ENCODE peak calls at places on chromosome 1, in five cellular contexts. One of them, this sample, is unnamed.

GRCh38 chr1:1320666-1321448 is 3.6 kb downstream of the INTS11 start:
- DNase-seq in brain microvascular endothelial cell: no peak
- DNase-seq in activated T-helper 1 cell treated with anti-CD3 and anti-CD28 coated beads, Interleukin-12 subunit alpha, Interleukin-12 subunit beta, Interleukin-2, Interleukin-4 antibody, amounts not matched to agents 30 ng/mL and 10 ng/mL and 1 ng/mL, durations not matched to agents 14 hours and 24 hours and 36 hours: no peak
- DNase-seq in NCI-H748 treated with DMSO at 0.1 percent for 48 hours: no peak
- DNase-seq in left colon: no peak
- DNase-seq in this sample: no peak

GRCh38 chr1:212652609-212653008 is 44.0 kb downstream of the ATF3 start:
- DNase-seq in brain microvascular endothelial cell: no peak
- DNase-seq in activated T-helper 1 cell treated with anti-CD3 and anti-CD28 coated beads, Interleukin-12 subunit alpha, Interleukin-12 subunit beta, Interleukin-2, Interleukin-4 antibody, amounts not matched to agents 30 ng/mL and 10 ng/mL and 1 ng/mL, durations not matched to agents 14 hours and 24 hours and 36 hours: no peak
- DNase-seq in NCI-H748 treated with DMSO at 0.1 percent for 48 hours: no peak
- DNase-seq in left colon: no peak
- DNase-seq in this sample: no peak

GRCh38 chr1:36769886-36770830 is 264.2 kb downstream of the GRIK3 start:
- DNase-seq in left colon: no peak
- DNase-seq in brain microvascular endothelial cell: no peak
- DNase-seq in activated T-helper 1 cell treated with anti-CD3 and anti-CD28 coated beads, Interleukin-12 subunit alpha, Interleukin-12 subunit beta, Interleukin-2, Interleukin-4 antibody, amounts not matched to agents 30 ng/mL and 10 ng/mL and 1 ng/mL, durations not matched to agents 14 hours and 24 hours and 36 hours: no peak
- DNase-seq in NCI-H748 treated with DMSO at 0.1 percent for 48 hours: no peak
- DNase-seq in this sample: no peak

GRCh38 chr1:242017580-242018233 is 18.8 kb upstream of the MAP1LC3C start:
- DNase-seq in brain microvascular endothelial cell: peak; percentile 21
- DNase-seq in left colon: peak; percentile 34
- DNase-seq in NCI-H748 treated with DMSO at 0.1 percent for 48 hours: peak; percentile 32
- DNase-seq in activated T-helper 1 cell treated with anti-CD3 and anti-CD28 coated beads, Interleukin-12 subunit alpha, Interleukin-12 subunit beta, Interleukin-2, Interleukin-4 antibody, amounts not matched to agents 30 ng/mL and 10 ng/mL and 1 ng/mL, durations not matched to agents 14 hours and 24 hours and 36 hours: no peak
- DNase-seq in this sample: peak; percentile 49

GRCh38 chr1:107273515-107273914 is 132.7 kb downstream of the NTNG1 start:
- DNase-seq in NCI-H748 treated with DMSO at 0.1 percent for 48 hours: no peak
- DNase-seq in brain microvascular endothelial cell: no peak
- DNase-seq in left colon: no peak
- DNase-seq in activated T-helper 1 cell treated with anti-CD3 and anti-CD28 coated beads, Interleukin-12 subunit alpha, Interleukin-12 subunit beta, Interleukin-2, Interleukin-4 antibody, amounts not matched to agents 30 ng/mL and 10 ng/mL and 1 ng/mL, durations not matched to agents 14 hours and 24 hours and 36 hours: no peak
- DNase-seq in this sample: no peak

GRCh38 chr1:221335161-221336101 is 406.5 kb downstream of the DUSP10 start:
- DNase-seq in NCI-H748 treated with DMSO at 0.1 percent for 48 hours: no peak
- DNase-seq in brain microvascular endothelial cell: peak; percentile 25
- DNase-seq in activated T-helper 1 cell treated with anti-CD3 and anti-CD28 coated beads, Interleukin-12 subunit alpha, Interleukin-12 subunit beta, Interleukin-2, Interleukin-4 antibody, amounts not matched to agents 30 ng/mL and 10 ng/mL and 1 ng/mL, durations not matched to agents 14 hours and 24 hours and 36 hours: no peak
- DNase-seq in left colon: peak; percentile 9
- DNase-seq in this sample: no peak

GRCh38 chr1:228076796-228077430 is 5.6 kb upstream of the ARF1 start:
- DNase-seq in NCI-H748 treated with DMSO at 0.1 percent for 48 hours: no peak
- DNase-seq in brain microvascular endothelial cell: no peak
- DNase-seq in left colon: no peak
- DNase-seq in activated T-helper 1 cell treated with anti-CD3 and anti-CD28 coated beads, Interleukin-12 subunit alpha, Interleukin-12 subunit beta, Interleukin-2, Interleukin-4 antibody, amounts not matched to agents 30 ng/mL and 10 ng/mL and 1 ng/mL, durations not matched to agents 14 hours and 24 hours and 36 hours: no peak
- DNase-seq in this sample: no peak

GRCh38 chr1:9084883-9085282 is 15.4 kb upstream of the SLC2A5 start:
- DNase-seq in left colon: peak; percentile 26
- DNase-seq in activated T-helper 1 cell treated with anti-CD3 and anti-CD28 coated beads, Interleukin-12 subunit alpha, Interleukin-12 subunit beta, Interleukin-2, Interleukin-4 antibody, amounts not matched to agents 30 ng/mL and 10 ng/mL and 1 ng/mL, durations not matched to agents 14 hours and 24 hours and 36 hours: no peak
- DNase-seq in NCI-H748 treated with DMSO at 0.1 percent for 48 hours: no peak
- DNase-seq in brain microvascular endothelial cell: peak; percentile 9
- DNase-seq in this sample: no peak

GRCh38 chr1:62356257-62356835 is 37.1 kb upstream of the KANK4 start:
- DNase-seq in activated T-helper 1 cell treated with anti-CD3 and anti-CD28 coated beads, Interleukin-12 subunit alpha, Interleukin-12 subunit beta, Interleukin-2, Interleukin-4 antibody, amounts not matched to agents 30 ng/mL and 10 ng/mL and 1 ng/mL, durations not matched to agents 14 hours and 24 hours and 36 hours: no peak
- DNase-seq in NCI-H748 treated with DMSO at 0.1 percent for 48 hours: no peak
- DNase-seq in left colon: no peak
- DNase-seq in brain microvascular endothelial cell: peak; percentile 90
- DNase-seq in this sample: no peak

GRCh38 chr1:8723010-8723409 is 94.4 kb downstream of the RERE start:
- DNase-seq in activated T-helper 1 cell treated with anti-CD3 and anti-CD28 coated beads, Interleukin-12 subunit alpha, Interleukin-12 subunit beta, Interleukin-2, Interleukin-4 antibody, amounts not matched to agents 30 ng/mL and 10 ng/mL and 1 ng/mL, durations not matched to agents 14 hours and 24 hours and 36 hours: no peak
- DNase-seq in left colon: no peak
- DNase-seq in NCI-H748 treated with DMSO at 0.1 percent for 48 hours: no peak
- DNase-seq in brain microvascular endothelial cell: no peak
- DNase-seq in this sample: no peak

GRCh38 chr1:178973671-178974091 is 52.0 kb upstream of the FAM20B start:
- DNase-seq in brain microvascular endothelial cell: no peak
- DNase-seq in NCI-H748 treated with DMSO at 0.1 percent for 48 hours: no peak
- DNase-seq in left colon: no peak
- DNase-seq in activated T-helper 1 cell treated with anti-CD3 and anti-CD28 coated beads, Interleukin-12 subunit alpha, Interleukin-12 subunit beta, Interleukin-2, Interleukin-4 antibody, amounts not matched to agents 30 ng/mL and 10 ng/mL and 1 ng/mL, durations not matched to agents 14 hours and 24 hours and 36 hours: no peak
- DNase-seq in this sample: no peak

GRCh38 chr1:19786988-19787423 is 12.7 kb downstream of the TMCO4 start:
- DNase-seq in activated T-helper 1 cell treated with anti-CD3 and anti-CD28 coated beads, Interleukin-12 subunit alpha, Interleukin-12 subunit beta, Interleukin-2, Interleukin-4 antibody, amounts not matched to agents 30 ng/mL and 10 ng/mL and 1 ng/mL, durations not matched to agents 14 hours and 24 hours and 36 hours: no peak
- DNase-seq in left colon: peak; percentile 36
- DNase-seq in brain microvascular endothelial cell: no peak
- DNase-seq in NCI-H748 treated with DMSO at 0.1 percent for 48 hours: no peak
- DNase-seq in this sample: peak; percentile 65

GRCh38 chr1:201542166-201543045 is 3.5 kb downstream of the NAV1 start:
- DNase-seq in activated T-helper 1 cell treated with anti-CD3 and anti-CD28 coated beads, Interleukin-12 subunit alpha, Interleukin-12 subunit beta, Interleukin-2, Interleukin-4 antibody, amounts not matched to agents 30 ng/mL and 10 ng/mL and 1 ng/mL, durations not matched to agents 14 hours and 24 hours and 36 hours: no peak
- DNase-seq in brain microvascular endothelial cell: peak; percentile 75
- DNase-seq in left colon: no peak
- DNase-seq in NCI-H748 treated with DMSO at 0.1 percent for 48 hours: no peak
- DNase-seq in this sample: no peak

GRCh38 chr1:31551206-31551605 is 25.1 kb upstream of the TINAGL1 start:
- DNase-seq in brain microvascular endothelial cell: no peak
- DNase-seq in left colon: no peak
- DNase-seq in activated T-helper 1 cell treated with anti-CD3 and anti-CD28 coated beads, Interleukin-12 subunit alpha, Interleukin-12 subunit beta, Interleukin-2, Interleukin-4 antibody, amounts not matched to agents 30 ng/mL and 10 ng/mL and 1 ng/mL, durations not matched to agents 14 hours and 24 hours and 36 hours: no peak
- DNase-seq in NCI-H748 treated with DMSO at 0.1 percent for 48 hours: no peak
- DNase-seq in this sample: no peak

GRCh38 chr1:33455537-33456301 is 16.7 kb upstream of the ZSCAN20 start:
- DNase-seq in brain microvascular endothelial cell: peak; percentile 90
- DNase-seq in activated T-helper 1 cell treated with anti-CD3 and anti-CD28 coated beads, Interleukin-12 subunit alpha, Interleukin-12 subunit beta, Interleukin-2, Interleukin-4 antibody, amounts not matched to agents 30 ng/mL and 10 ng/mL and 1 ng/mL, durations not matched to agents 14 hours and 24 hours and 36 hours: peak; percentile 26
- DNase-seq in NCI-H748 treated with DMSO at 0.1 percent for 48 hours: no peak
- DNase-seq in left colon: peak; percentile 32
- DNase-seq in this sample: peak; percentile 80

GRCh38 chr1:1211541-1212511 is 2.1 kb downstream of the TNFRSF4 start:
- DNase-seq in activated T-helper 1 cell treated with anti-CD3 and anti-CD28 coated beads, Interleukin-12 subunit alpha, Interleukin-12 subunit beta, Interleukin-2, Interleukin-4 antibody, amounts not matched to agents 30 ng/mL and 10 ng/mL and 1 ng/mL, durations not matched to agents 14 hours and 24 hours and 36 hours: no peak
- DNase-seq in brain microvascular endothelial cell: no peak
- DNase-seq in NCI-H748 treated with DMSO at 0.1 percent for 48 hours: no peak
- DNase-seq in left colon: peak; percentile 4
- DNase-seq in this sample: no peak

GRCh38 chr1:19889656-19890055 is 7.5 kb downstream of the OTUD3 start:
- DNase-seq in activated T-helper 1 cell treated with anti-CD3 and anti-CD28 coated beads, Interleukin-12 subunit alpha, Interleukin-12 subunit beta, Interleukin-2, Interleukin-4 antibody, amounts not matched to agents 30 ng/mL and 10 ng/mL and 1 ng/mL, durations not matched to agents 14 hours and 24 hours and 36 hours: no peak
- DNase-seq in brain microvascular endothelial cell: no peak
- DNase-seq in left colon: no peak
- DNase-seq in NCI-H748 treated with DMSO at 0.1 percent for 48 hours: no peak
- DNase-seq in this sample: no peak

This sample was measured in NCI-H526.